ENCODE peak calls at places on chromosomes 7 and 10, in six cellular contexts. N, W, K, C, Z and O are unnamed samples. For H3K9me3, the result is how much of the 10 kb centered on the place peaks cover.

GRCh38 chr7:112263519-112263918 is 57.0 kb downstream of the ZNF277 start:
- DNase-seq in N (no peak), K (no peak), C (no peak), W (no peak), Z (no peak), O (no peak)

GRCh38 chr10:108684431-108684830 is 1238.9 kb downstream of the XPNPEP1 start:
- DNase-seq in C (no peak), W (no peak), Z (no peak), K (no peak), N (no peak), O (no peak)

GRCh38 chr7:99728615-99729014 is 6.4 kb downstream of the CYP3A7 start:
- DNase-seq in N (no peak), Z (no peak), W (no peak), C (no peak), K (no peak), O (no peak)

GRCh38 chr10:16470747-16471146 is 33.9 kb downstream of the PTER start:
- DNase-seq in N (no peak), W (peak), Z (no peak), K (no peak), C (no peak), O (no peak)

GRCh38 chr10:76122056-76122455 is 690.6 kb downstream of the LRMDA start:
- DNase-seq in W (no peak), K (no peak), N (no peak), C (no peak), Z (no peak), O (no peak)

GRCh38 chr7:108266489-108266888 is 136.3 kb upstream of the LAMB4 start:
- DNase-seq in Z (no peak), W (no peak), K (no peak), N (no peak), C (no peak), O (no peak)

GRCh38 chr10:127024655-127025054 is 119.4 kb downstream of the DOCK1 start:
- DNase-seq in Z (no peak), K (no peak), W (peak), C (no peak), N (no peak), O (no peak)

GRCh38 chr10:66695046-66695445 is 230.8 kb upstream of the LRRTM3 start:
- DNase-seq in K (no peak), N (no peak), C (no peak), W (no peak), Z (no peak), O (no peak)

GRCh38 chr10:78780551-78780961 is 288.2 kb upstream of the ZMIZ1 start:
- DNase-seq in Z (no peak), N (peak), K (peak), C (no peak), W (no peak), O (peak)

GRCh38 chr10:42934351-42934811 is 142.5 kb upstream of the RET start:
- DNase-seq in Z (no peak), W (no peak), K (no peak), C (peak), N (no peak), O (no peak)

GRCh38 chr7:36224916-36225858 is 72.1 kb downstream of the EEPD1 start:
- DNase-seq in K (no peak), C (no peak), N (no peak), Z (no peak), W (no peak), O (no peak)

GRCh38 chr7:41996381-41997035 is 240.5 kb downstream of the GLI3 start:
- DNase-seq in W (no peak), N (no peak), Z (no peak), K (no peak), C (no peak), O (no peak)

GRCh38 chr10:34504534-34504933 is 310.6 kb downstream of the PARD3 start:
- DNase-seq in Z (peak), C (no peak), W (no peak), K (no peak), N (peak), O (no peak)

GRCh38 chr7:153414288-153414629 is 637.9 kb upstream of the DPP6 start:
- DNase-seq in K (no peak), C (no peak), W (no peak), N (no peak), Z (no peak), O (no peak)
- H3K9me3 ChIP-seq in K (under half), C (under half), W (under half), N (half or more), Z (under half), O (under half)

DNA sequence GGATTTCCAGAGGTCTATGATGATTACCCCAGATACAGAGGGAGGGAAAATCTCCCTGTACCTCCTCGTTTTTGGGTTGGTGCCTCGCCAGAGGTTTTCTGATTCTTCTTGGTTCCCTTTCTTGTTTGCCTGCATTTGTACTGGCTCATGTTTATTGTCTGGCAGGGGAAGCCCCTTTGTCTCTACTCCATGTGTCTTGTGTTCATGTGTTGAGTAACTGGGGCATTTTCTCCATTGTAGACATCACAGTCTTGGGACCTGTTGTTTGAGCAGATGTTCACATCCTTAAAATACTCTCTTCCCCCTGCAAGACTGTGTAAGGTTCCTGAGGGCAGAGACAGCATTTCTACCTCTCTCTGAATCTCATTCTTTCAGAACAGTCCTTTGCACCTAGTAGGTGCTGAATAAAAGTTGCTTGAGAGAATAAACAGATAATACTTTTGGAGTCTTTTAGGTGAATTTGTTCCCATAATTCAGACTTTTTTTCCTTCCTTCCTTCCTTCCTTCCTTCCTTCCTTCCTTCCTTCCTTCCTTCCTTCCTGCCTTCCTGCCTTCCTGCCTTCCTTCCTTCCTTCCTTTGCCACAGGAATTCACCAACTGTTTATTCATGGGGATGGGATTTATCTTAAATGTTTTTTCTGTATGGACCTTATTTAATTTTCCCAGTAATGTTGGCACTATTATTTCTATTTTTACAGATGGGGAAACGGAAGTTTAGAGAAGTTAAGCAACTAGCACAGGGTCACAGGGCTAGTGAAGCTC is 25.2 kb downstream of the CDK14 start:
- DNase-seq in C (peak), Z (no peak), W (no peak), N (no peak), K (no peak), O (no peak)
- H3K9me3 ChIP-seq in C (under half), Z (under half), W (under half), N (under half), K (under half), O (under half)

GRCh38 chr10:21827308-21827707 is 176.2 kb downstream of the DNAJC1 start:
- DNase-seq in C (no peak), N (no peak), W (no peak), K (no peak), Z (no peak), O (no peak)
- H3K9me3 ChIP-seq in C (under half), N (half or more), W (under half), K (under half), Z (under half), O (half or more)

DNA sequence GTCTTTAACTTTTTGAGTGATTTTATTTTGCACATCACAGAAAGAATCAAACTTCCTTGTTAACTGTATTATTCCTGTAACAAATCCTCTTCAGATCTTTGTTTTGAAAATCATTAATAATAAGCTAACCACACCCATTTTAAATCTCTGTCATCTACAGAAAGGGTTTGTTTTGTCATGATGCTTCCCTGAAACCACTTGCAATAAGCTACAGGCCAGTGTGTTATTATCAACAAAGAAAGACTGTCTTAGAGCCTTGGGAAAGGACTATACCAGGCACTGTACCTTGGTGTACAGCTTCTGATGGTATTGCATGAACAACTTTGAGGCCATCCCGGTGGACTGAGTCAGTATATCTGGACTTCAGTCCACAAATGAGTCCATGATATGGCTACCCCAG is 145.3 kb upstream of the FAM3C start:
- DNase-seq in C (no peak), W (no peak), Z (no peak), N (no peak), K (no peak), O (no peak)
- H3K9me3 ChIP-seq in C (under half), W (under half), Z (under half), N (under half), K (under half), O (under half)

GRCh38 chr10:128734161-128734560 is 607.9 kb upstream of the MKI67 start:
- DNase-seq in N (no peak), K (no peak), W (no peak), C (no peak), Z (no peak), O (no peak)
- H3K9me3 ChIP-seq in N (under half), K (under half), W (under half), C (under half), Z (under half), O (under half)